ENCODE peak calls at places on chromosomes 16 and 17, in six cellular contexts. Q is activated T-helper 1 cell treated with anti-CD3 and anti-CD28 coated beads, Interleukin-12 subunit alpha, Interleukin-12 subunit beta, Interleukin-2, Interleukin-4 antibody, amounts not matched to agents 30 ng/mL and 10 ng/mL and 1 ng/mL, durations not matched to agents 14 hours and 24 hours and 36 hours; C is occipital lobe; A is stromal cell of bone marrow; J is AG04450; S is cardiac muscle cell. Y is an unnamed sample.
A peak's percentile ranks its signal among the peaks of the same experiment; 100 is the strongest.

GRCh38 chr17:37820313-37821024 is 75.6 kb upstream of the HNF1B start:
- DNase-seq in Q (no peak), S (no peak), A (no peak), C (no peak), J (no peak), Y (no peak)

GRCh38 chr17:68613739-68614298 is 12.7 kb upstream of the FAM20A start:
- DNase-seq in C (no peak), S (peak; percentile 79), Q (peak; percentile 30), A (no peak), J (no peak), Y (no peak)

GRCh38 chr16:12215302-12216105 is 239.0 kb downstream of the SNX29 start:
- DNase-seq in A (no peak), J (no peak), Q (no peak), S (no peak), C (no peak), Y (no peak)

GRCh38 chr17:16081507-16082087 is 82.0 kb downstream of the TTC19 start:
- DNase-seq in A (no peak), Q (no peak), J (no peak), C (no peak), S (no peak), Y (no peak)

GRCh38 chr17:55314061-55314783 is 49.5 kb downstream of the HLF start:
- DNase-seq in A (no peak), S (no peak), C (no peak), J (no peak), Q (no peak), Y (no peak)

GRCh38 chr16:768428-768827 is 7.9 kb downstream of the MSLN start:
- DNase-seq in Q (no peak), A (no peak), C (no peak), J (no peak), S (no peak), Y (no peak)

GRCh38 chr17:72775914-72776313 is 316.6 kb downstream of the SLC39A11 start:
- DNase-seq in A (no peak), S (no peak), C (no peak), J (no peak), Q (no peak), Y (no peak)

GRCh38 chr16:10552998-10553491 is 27.4 kb downstream of the EMP2 start:
- DNase-seq in A (peak; percentile 43), J (no peak), Q (peak; percentile 11), C (peak; percentile 12), S (no peak), Y (no peak)

GRCh38 chr16:637081-638018 is 1.2 kb upstream of the METTL26 start:
- DNase-seq in S (peak; percentile 94), Q (peak; percentile 71), C (peak; percentile 93), A (peak; percentile 73), J (peak; percentile 72), Y (peak; percentile 68)

GRCh38 chr16:84643180-84643583 is 5.1 kb upstream of the KLHL36 start:
- DNase-seq in A (peak; percentile 73), C (no peak), S (peak; percentile 92), Q (no peak), J (peak; percentile 71), Y (peak; percentile 72)

GRCh38 chr16:15810411-15810810 is 46.4 kb downstream of the MYH11 start:
- DNase-seq in C (no peak), Q (no peak), J (no peak), S (no peak), A (no peak), Y (no peak)

GRCh38 chr17:83067718-83068261 is 11.6 kb upstream of the METRNL start:
- DNase-seq in J (no peak), A (no peak), S (peak; percentile 30), Q (no peak), C (no peak), Y (no peak)

GRCh38 chr16:4723071-4723767 is 10.9 kb downstream of the ANKS3 start:
- DNase-seq in S (no peak), J (no peak), C (no peak), A (no peak), Q (no peak), Y (no peak)

GRCh38 chr17:3032258-3033247 is 30.9 kb downstream of the OR1D5 start:
- DNase-seq in Q (no peak), S (no peak), J (no peak), C (no peak), A (no peak), Y (no peak)

GRCh38 chr17:850828-851759 is 68.9 kb downstream of the MRM3 start:
- DNase-seq in C (no peak), Q (no peak), S (peak; percentile 51), J (no peak), A (no peak), Y (peak; percentile 40)

GRCh38 chr16:3458852-3459361 is 15.4 kb downstream of the NAA60 start:
- DNase-seq in Q (no peak), J (no peak), S (no peak), A (no peak), C (no peak), Y (no peak)

GRCh38 chr17:50830298-50830697 is 5.1 kb upstream of the WFIKKN2 start:
- DNase-seq in C (no peak), A (no peak), J (no peak), S (peak; percentile 28), Q (no peak), Y (peak; percentile 36)

GRCh38 chr16:70738083-70738977 is 52.5 kb upstream of the MTSS2 start:
- DNase-seq in C (no peak), S (peak; percentile 75), J (peak; percentile 81), Q (no peak), A (peak; percentile 59), Y (no peak)

GRCh38 chr16:67024384-67024896 is 4.5 kb upstream of the CBFB start:
- DNase-seq in Q (no peak), S (no peak), A (no peak), C (no peak), J (no peak), Y (no peak)

GRCh38 chr17:21524211-21524591 is 148.0 kb downstream of the KCNJ12 start:
- DNase-seq in Q (no peak), S (peak; percentile 34), J (peak; percentile 45), A (no peak), C (no peak), Y (peak; percentile 13)

Y was measured in skeletal muscle cell.